ENCODE peak calls at places on chromosomes 16 and 17, in ten cellular contexts. Z, C, Q, I, T, F, M, E, O and K are unnamed samples.

GRCh38 chr17:45034599-45034998 is 16.8 kb downstream of the DCAKD start:
- DNase-seq in Z (no peak), C (no peak), Q (no peak), I (no peak), T (no peak), F (no peak), M (no peak), E (no peak), O (no peak), K (no peak)

GRCh38 chr17:76008630-76009425 is 8.2 kb downstream of the CDK3 start:
- DNase-seq in Z (no peak), C (no peak), Q (no peak), I (no peak), T (no peak), F (no peak), M (no peak), E (no peak), O (no peak), K (no peak)

GRCh38 chr16:81035975-81036750 is 521 bp downstream of the ATMIN start:
- DNase-seq in Z (no peak), C (peak), Q (peak), I (peak), T (peak), F (no peak), M (peak), E (no peak), O (no peak), K (no peak)

GRCh38 chr17:42673885-42674754 is 2.7 kb downstream of the PLEKHH3 start:
- DNase-seq in Z (no peak), C (peak), Q (peak), I (peak), T (peak), F (no peak), M (peak), E (peak), O (no peak), K (no peak)

GRCh38 chr16:2042171-2042570 is 5.5 kb downstream of the NTHL1 start:
- DNase-seq in Z (no peak), C (no peak), Q (no peak), I (no peak), T (no peak), F (no peak), M (no peak), E (no peak), O (no peak), K (no peak)

GRCh38 chr16:73703891-73704290 is 592.7 kb upstream of the PSMD7 start:
- DNase-seq in Z (no peak), C (no peak), Q (no peak), I (no peak), T (no peak), F (no peak), M (no peak), E (no peak), O (no peak), K (no peak)

GRCh38 chr16:67767953-67768352 is 38.4 kb downstream of the RANBP10 start:
- DNase-seq in Z (no peak), C (no peak), Q (no peak), I (peak), T (no peak), F (peak), M (no peak), E (no peak), O (no peak), K (peak)

GRCh38 chr17:82120148-82120547 is 22.1 kb upstream of the FASN start:
- DNase-seq in Z (no peak), C (no peak), Q (no peak), I (peak), T (no peak), F (no peak), M (no peak), E (no peak), O (no peak), K (peak)

GRCh38 chr16:54286330-54287017 is at the start of gene IRX3:
- DNase-seq in Z (peak), C (peak), Q (peak), I (peak), T (peak), F (peak), M (peak), E (peak), O (no peak), K (peak)

GRCh38 chr16:12017583-12017982 is 41.0 kb downstream of the SNX29 start:
- DNase-seq in Z (no peak), C (no peak), Q (no peak), I (no peak), T (no peak), F (no peak), M (no peak), E (no peak), O (no peak), K (no peak)